ENCODE peak calls at places on chromosomes 7 and 10, in eight cellular contexts. G is brain pericyte; Z is activated T-helper 9 cell treated with anti-CD3 and anti-CD28 coated beads, Interleukin-2, amount 50 U/mL, for 16 hours; T is NCI-H1092 treated with DMSO at 0.1 percent for 48 hours; O is SW480; M is heart right ventricle; U is OCI-LY7; R is coronary artery. K is an unnamed sample.

GRCh38 chr7:133985300-133985699 is 141.8 kb upstream of the LRGUK start:
- DNase-seq in G (no peak), Z (no peak), T (no peak), O (no peak), M (no peak), U (no peak), R (no peak), K (no peak)

GRCh38 chr10:15609291-15609690 is 110.4 kb downstream of the ITGA8 start:
- DNase-seq in G (no peak), Z (no peak), T (no peak), O (no peak), M (no peak), U (no peak), R (no peak), K (no peak)

GRCh38 chr10:74541375-74541774 is 285.0 kb upstream of the KAT6B start:
- DNase-seq in G (no peak), Z (no peak), T (no peak), O (no peak), M (no peak), U (no peak), R (no peak), K (no peak)

GRCh38 chr7:27108390-27109127 is 6.1 kb upstream of the HOXA2 start:
- DNase-seq in G (no peak), Z (no peak), T (no peak), O (no peak), M (no peak), U (no peak), R (no peak), K (no peak)

GRCh38 chr7:89283311-89283710 is 487.8 kb upstream of the TEX47 start:
- DNase-seq in G (no peak), Z (no peak), T (no peak), O (no peak), M (no peak), U (no peak), R (no peak), K (no peak)

GRCh38 chr7:75716992-75717626 is 21.6 kb downstream of the HIP1 start:
- DNase-seq in G (no peak), Z (no peak), T (no peak), O (peak), M (no peak), U (no peak), R (no peak), K (no peak)

GRCh38 chr7:38978474-38978873 is 765 bp downstream of the POU6F2 start:
- DNase-seq in G (no peak), Z (no peak), T (no peak), O (no peak), M (no peak), U (no peak), R (no peak), K (no peak)

GRCh38 chr7:19110026-19110777 is 7.2 kb downstream of the TWIST1 start:
- DNase-seq in G (no peak), Z (no peak), T (no peak), O (no peak), M (no peak), U (no peak), R (no peak), K (no peak)

GRCh38 chr7:55185321-55185802 is 166.5 kb downstream of the EGFR start:
- DNase-seq in G (no peak), Z (no peak), T (no peak), O (peak), M (no peak), U (no peak), R (no peak), K (no peak)

GRCh38 chr7:51238981-51239495 is 77.6 kb downstream of the COBL start:
- DNase-seq in G (no peak), Z (no peak), T (no peak), O (no peak), M (no peak), U (no peak), R (no peak), K (no peak)

GRCh38 chr7:12524794-12525386 is 45.6 kb upstream of the SCIN start:
- DNase-seq in G (peak), Z (no peak), T (peak), O (peak), M (no peak), U (peak), R (no peak), K (no peak)

GRCh38 chr7:24723178-24723530 is 34.1 kb downstream of the GSDME start:
- DNase-seq in G (no peak), Z (no peak), T (no peak), O (no peak), M (no peak), U (peak), R (no peak), K (peak)

GRCh38 chr10:85646312-85646711 is 720.3 kb downstream of the GRID1 start:
- DNase-seq in G (no peak), Z (no peak), T (peak), O (peak), M (no peak), U (no peak), R (no peak), K (no peak)

GRCh38 chr7:12653127-12653917 is 34.1 kb upstream of the ARL4A start:
- DNase-seq in G (no peak), Z (no peak), T (no peak), O (no peak), M (no peak), U (no peak), R (no peak), K (no peak)

GRCh38 chr7:154743211-154743610 is 259.7 kb downstream of the PAXIP1 start:
- DNase-seq in G (no peak), Z (no peak), T (no peak), O (no peak), M (no peak), U (no peak), R (no peak), K (no peak)

GRCh38 chr7:74272305-74273038 is 16.7 kb upstream of the CLIP2 start:
- DNase-seq in G (peak), Z (no peak), T (no peak), O (peak), M (peak), U (peak), R (peak), K (no peak)

K was measured in CD8-positive, alpha-beta T cell.